ENCODE peak calls at places on chromosomes 2 and 18, in ten cellular contexts. D is OCI-LY7, R is heart right ventricle, H is psoas muscle, W is body of pancreas, X is astrocyte, G is Peyer's patch, J is left ventricle myocardium inferior, K is H1, B is suprapubic skin. I is an unnamed sample.

GRCh38 chr2:103179800-103180199 is 418.0 kb downstream of the TMEM182 start:
- DNase-seq in X (no peak), K (no peak), W (peak), J (no peak), G (no peak), B (no peak), H (no peak), D (no peak), R (no peak), I (no peak)

GRCh38 chr2:20224716-20225293 is at the start of gene SDC1:
- DNase-seq in G (peak), K (no peak), J (no peak), B (peak), D (no peak), R (peak), H (peak), W (peak), X (peak), I (no peak)

GRCh38 chr2:27217173-27218121 is at the start of gene CAD:
- DNase-seq in K (peak), W (peak), D (peak), G (peak), R (peak), H (peak), B (peak), X (peak), J (peak), I (peak)

GRCh38 chr2:199306116-199306515 is 151.6 kb downstream of the SATB2 start:
- DNase-seq in G (no peak), D (no peak), J (no peak), X (no peak), W (no peak), H (no peak), K (no peak), B (no peak), R (no peak), I (no peak)

GRCh38 chr2:10097352-10098148 is 17.3 kb upstream of the CYS1 start:
- DNase-seq in W (peak), J (peak), G (peak), H (peak), D (peak), K (no peak), R (peak), X (peak), B (no peak), I (no peak)

GRCh38 chr2:158034198-158034831 is 67.4 kb upstream of the UPP2 start:
- DNase-seq in J (no peak), X (peak), D (peak), K (no peak), R (no peak), G (peak), H (no peak), W (peak), B (no peak), I (no peak)

GRCh38 chr2:88638743-88639142 is 11.5 kb upstream of the EIF2AK3 start:
- DNase-seq in J (no peak), X (peak), G (no peak), W (no peak), D (no peak), K (no peak), R (no peak), H (no peak), B (no peak), I (no peak)

GRCh38 chr2:240249423-240250149 is 109.1 kb upstream of the OTOS start:
- DNase-seq in B (peak), K (no peak), W (no peak), R (no peak), G (no peak), D (no peak), H (peak), J (no peak), X (no peak), I (no peak)

GRCh38 chr2:28398101-28398834 is 5.6 kb downstream of the FOSL2 start:
- DNase-seq in W (no peak), R (no peak), B (no peak), K (no peak), G (no peak), J (no peak), X (peak), H (no peak), D (no peak), I (no peak)

GRCh38 chr2:77652499-77652898 is 130.3 kb upstream of the LRRTM4 start:
- DNase-seq in X (no peak), W (no peak), B (no peak), R (no peak), J (no peak), D (no peak), H (no peak), K (no peak), G (no peak), I (no peak)

GRCh38 chr2:212005077-212005671 is 533.4 kb downstream of the ERBB4 start:
- DNase-seq in K (peak), H (no peak), D (peak), J (peak), R (peak), W (no peak), X (peak), G (no peak), B (no peak), I (no peak)

GRCh38 chr2:15720561-15721307 is 129.1 kb downstream of the DDX1 start:
- DNase-seq in B (no peak), G (no peak), K (no peak), D (no peak), R (no peak), J (no peak), X (no peak), H (no peak), W (no peak), I (no peak)

GRCh38 chr2:229245013-229245412 is 26.1 kb downstream of the PID1 start:
- DNase-seq in W (no peak), D (no peak), J (no peak), X (no peak), K (no peak), H (no peak), B (no peak), R (no peak), G (no peak), I (no peak)

GRCh38 chr18:59035591-59035990 is 104.1 kb upstream of the SEC11C start:
- DNase-seq in G (no peak), X (no peak), W (no peak), B (no peak), R (no peak), D (no peak), J (no peak), K (no peak), H (no peak), I (no peak)

GRCh38 chr18:77160515-77160914 is 27.9 kb upstream of the MBP start:
- DNase-seq in H (no peak), B (no peak), R (no peak), X (no peak), G (no peak), W (no peak), D (no peak), J (no peak), K (peak), I (no peak)

GRCh38 chr18:35506024-35506712 is 8.4 kb upstream of the INO80C start:
- DNase-seq in H (no peak), G (no peak), B (no peak), R (no peak), J (no peak), X (no peak), K (no peak), W (peak), D (no peak), I (no peak)

GRCh38 chr18:65659912-65660311 is 90.9 kb upstream of the CDH7 start:
- DNase-seq in K (no peak), R (no peak), J (no peak), B (no peak), W (no peak), H (no peak), X (no peak), D (no peak), G (no peak), I (no peak)

GRCh38 chr2:68745006-68745405 is 10.4 kb downstream of the ARHGAP25 start:
- DNase-seq in K (no peak), G (no peak), H (no peak), X (no peak), R (no peak), J (no peak), D (no peak), W (no peak), B (no peak), I (no peak)

GRCh38 chr2:237552911-237553310 is 13.5 kb upstream of the PRLH start:
- DNase-seq in W (no peak), B (no peak), R (no peak), X (no peak), K (no peak), J (no peak), G (no peak), H (no peak), D (no peak), I (no peak)

DNA sequence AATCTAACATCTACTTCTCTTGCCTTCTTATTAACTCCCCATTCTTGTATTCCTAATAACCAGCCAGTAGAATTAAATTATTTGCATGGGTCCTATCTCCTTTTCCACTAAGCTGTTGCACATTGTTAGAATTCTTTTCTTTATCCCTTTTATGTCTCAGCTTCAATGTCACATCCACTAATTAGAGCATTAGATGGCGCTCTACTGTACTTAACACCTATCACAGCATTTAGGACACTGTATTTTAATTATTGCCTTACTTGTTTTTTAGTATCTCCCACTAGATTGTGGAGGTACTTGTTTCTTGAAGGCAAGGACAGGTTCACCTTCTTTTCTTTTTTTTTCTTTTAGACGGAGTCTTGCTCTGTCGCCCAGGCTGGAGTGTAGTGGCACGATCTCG is 3.8 kb downstream of the LIPT1 start:
- DNase-seq in B (no peak), K (no peak), H (no peak), G (no peak), R (no peak), X (no peak), D (no peak), J (no peak), W (no peak), I (no peak)
- TF ChIP-seq CTCF in B (no peak), K (no peak), H (no peak), G (no peak), R (no peak), X (no peak), D (peak), J (no peak), W (no peak), I (no peak)

DNA sequence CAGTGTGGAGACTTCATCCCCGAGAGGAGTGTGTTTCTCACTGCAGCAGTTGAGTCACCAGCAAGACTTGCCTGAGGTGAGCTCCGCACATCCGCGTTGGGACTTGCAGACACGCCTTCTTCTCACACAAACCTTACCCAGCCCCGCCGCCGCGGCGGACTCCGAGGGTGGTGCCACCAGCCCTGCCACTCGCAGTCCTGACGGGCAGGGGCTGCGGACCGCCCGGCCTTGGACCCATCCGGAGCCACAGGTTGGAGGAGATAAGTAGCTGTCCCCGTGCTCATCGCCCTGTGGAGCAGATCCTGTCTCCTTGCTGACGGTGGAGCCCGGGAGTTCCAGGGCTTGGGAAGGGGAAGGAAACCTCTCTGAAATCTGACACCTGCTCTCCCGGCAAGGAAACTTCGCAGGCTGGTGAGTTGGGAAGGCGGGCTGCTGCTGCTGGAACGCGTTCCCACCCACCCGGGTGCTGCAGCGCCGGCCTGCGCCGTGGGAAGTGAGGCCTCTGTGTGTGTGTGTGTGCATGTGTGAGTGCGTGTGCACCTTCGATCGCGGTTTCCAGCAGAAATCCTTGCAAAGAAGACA is at the start of gene RAB27B:
- DNase-seq in B (peak), K (peak), D (no peak), W (peak), J (peak), R (peak), H (peak), G (peak), X (peak), I (no peak)
- H3K27ac ChIP-seq in B (peak), K (no peak), D (no peak), W (peak), J (no peak), R (no peak), H (no peak), G (peak), X (peak), I (no peak)

GRCh38 chr2:224357098-224357901 is 44.6 kb downstream of the FAM124B start:
- DNase-seq in J (no peak), D (peak), W (peak), B (no peak), R (no peak), K (no peak), G (peak), X (peak), H (no peak), I (no peak)
- TF ChIP-seq CTCF in J (peak), D (peak), W (peak), B (peak), R (peak), K (peak), G (peak), X (peak), H (peak), I (peak)

DNA sequence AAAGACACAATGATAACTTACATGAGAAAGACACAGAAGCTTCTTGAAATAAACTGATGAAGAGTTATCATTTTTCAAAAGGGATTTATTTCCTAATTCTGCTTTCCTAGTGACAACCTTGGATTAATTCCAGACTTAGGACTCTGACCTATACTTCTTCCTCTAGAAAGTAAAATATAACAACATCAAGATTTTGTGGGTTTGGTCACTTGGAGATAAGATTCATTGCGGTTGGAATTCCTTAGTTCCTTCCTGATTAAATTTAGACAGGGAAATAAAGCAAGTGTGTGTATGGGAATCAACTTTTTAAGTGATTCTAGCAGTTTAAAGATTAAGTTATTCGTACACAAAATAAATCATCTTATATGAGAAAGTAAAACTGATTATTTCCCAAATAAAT is 208.4 kb upstream of the CCDC150 start:
- DNase-seq in X (peak), J (no peak), D (no peak), G (no peak), B (no peak), H (no peak), W (no peak), R (no peak), K (no peak), I (no peak)
- H3K27ac ChIP-seq in X (no peak), J (no peak), D (no peak), G (no peak), B (no peak), H (no peak), W (no peak), R (no peak), K (no peak), I (no peak)

GRCh38 chr2:113264713-113265403 is 13.9 kb downstream of the PAX8 start:
- DNase-seq in B (no peak), D (no peak), G (no peak), K (no peak), W (no peak), R (no peak), X (no peak), H (no peak), J (no peak), I (no peak)

GRCh38 chr2:113257511-113258264 is 21.0 kb downstream of the PAX8 start:
- DNase-seq in D (no peak), H (no peak), R (no peak), K (no peak), W (no peak), X (no peak), J (no peak), B (no peak), G (no peak), I (no peak)

GRCh38 chr2:113263546-113263945 is 15.2 kb downstream of the PAX8 start:
- DNase-seq in K (no peak), R (no peak), X (no peak), G (no peak), J (no peak), H (no peak), D (no peak), W (no peak), B (no peak), I (no peak)

GRCh38 chr2:113258748-113259147 is 20.0 kb downstream of the PAX8 start:
- DNase-seq in B (no peak), W (no peak), H (no peak), G (no peak), J (no peak), R (no peak), X (no peak), K (no peak), D (no peak), I (no peak)

GRCh38 chr2:113260930-113261329 is 17.8 kb downstream of the PAX8 start:
- DNase-seq in B (no peak), W (no peak), G (no peak), J (no peak), H (no peak), X (no peak), K (no peak), D (no peak), R (no peak), I (no peak)
- TF ChIP-seq CTCF in B (no peak), W (no peak), G (no peak), J (no peak), H (no peak), X (no peak), K (no peak), D (no peak), R (no peak), I (no peak)

GRCh38 chr18:12308386-12309100 is 502 bp downstream of the TUBB6 start:
- DNase-seq in H (peak), W (peak), R (peak), X (peak), K (no peak), G (peak), D (no peak), B (peak), J (peak), I (peak)

GRCh38 chr18:12312936-12313335 is 4.9 kb downstream of the TUBB6 start:
- DNase-seq in D (no peak), H (no peak), J (no peak), R (no peak), W (no peak), X (no peak), G (no peak), K (no peak), B (no peak), I (no peak)

GRCh38 chr18:12309683-12310198 is 1.7 kb downstream of the TUBB6 start:
- DNase-seq in D (no peak), K (no peak), J (no peak), X (no peak), R (no peak), W (no peak), B (peak), G (no peak), H (no peak), I (no peak)

GRCh38 chr18:12307871-12308385 is at the start of gene TUBB6:
- DNase-seq in W (peak), H (peak), D (no peak), R (peak), G (peak), B (peak), X (peak), K (no peak), J (peak), I (no peak)

GRCh38 chr18:12310762-12311161 is 2.7 kb downstream of the TUBB6 start:
- DNase-seq in B (peak), D (no peak), R (no peak), H (peak), K (no peak), X (no peak), G (no peak), J (no peak), W (no peak), I (no peak)
- H3K27ac ChIP-seq in B (peak), D (no peak), R (peak), H (no peak), K (no peak), X (no peak), G (no peak), J (peak), W (peak), I (peak)

GRCh38 chr2:176821350-176821749 is 391.2 kb upstream of the HNRNPA3 start:
- DNase-seq in J (no peak), H (no peak), K (no peak), R (no peak), X (no peak), W (no peak), D (no peak), G (no peak), B (no peak), I (no peak)
- TF ChIP-seq CTCF in J (no peak), H (no peak), K (no peak), R (no peak), X (no peak), W (no peak), D (no peak), G (no peak), B (no peak), I (no peak)

I was measured in thoracic aorta.